ENCODE peak calls at places on chromosomes 13 and 19, in seven cellular contexts. K, B, I, O, X, J and E are unnamed samples.

GRCh38 chr19:15989889-15990288 is 41.1 kb downstream of the OR10H4 start:
- DNase-seq in K (no peak), B (no peak), I (no peak), O (no peak), X (no peak), J (no peak), E (no peak)

GRCh38 chr19:46451352-46451751 is 20.0 kb downstream of the PNMA8A start:
- DNase-seq in K (no peak), B (no peak), I (no peak), O (no peak), X (no peak), J (no peak), E (no peak)

GRCh38 chr13:68467160-68467559 is 1237.0 kb upstream of the PCDH9 start:
- DNase-seq in K (no peak), B (no peak), I (no peak), O (no peak), X (no peak), J (no peak), E (no peak)

GRCh38 chr13:62119739-62120700 is 704.4 kb upstream of the PCDH20 start:
- DNase-seq in K (no peak), B (no peak), I (no peak), O (peak), X (peak), J (peak), E (peak)

GRCh38 chr13:109331898-109332297 is 454.5 kb downstream of the IRS2 start:
- DNase-seq in K (no peak), B (no peak), I (no peak), O (no peak), X (no peak), J (no peak), E (no peak)

GRCh38 chr13:52104624-52105023 is 24.2 kb downstream of the NEK5 start:
- DNase-seq in K (no peak), B (no peak), I (no peak), O (no peak), X (no peak), J (peak), E (no peak)

GRCh38 chr19:8352134-8352827 is 9.2 kb upstream of the KANK3 start:
- DNase-seq in K (no peak), B (no peak), I (peak), O (no peak), X (no peak), J (peak), E (no peak)

GRCh38 chr19:12202250-12202649 is 39.4 kb downstream of the ZNF136 start:
- DNase-seq in K (peak), B (no peak), I (no peak), O (no peak), X (no peak), J (no peak), E (no peak)

GRCh38 chr13:51894239-51894638 is 32.5 kb downstream of the CCDC70 start:
- DNase-seq in K (no peak), B (no peak), I (no peak), O (no peak), X (no peak), J (no peak), E (no peak)

GRCh38 chr13:27170521-27171243 is 929 bp downstream of the USP12 start:
- DNase-seq in K (peak), B (peak), I (peak), O (peak), X (peak), J (peak), E (peak)

GRCh38 chr13:22103628-22104027 is 432.8 kb downstream of the FGF9 start:
- DNase-seq in K (no peak), B (no peak), I (no peak), O (no peak), X (no peak), J (peak), E (no peak)